ENCODE peak calls at places on chromosomes 11 and 22, in five cellular contexts. G is lower leg skin, Y is ovary, C is sigmoid colon, F is gastrocnemius medialis. S is an unnamed sample.

GRCh38 chr22:20509344-20510047 is 2.1 kb downstream of the MED15 start:
- DNase-seq in G (peak), C (peak), Y (peak), F (peak), S (no peak)

GRCh38 chr22:30863161-30863833 is 105.3 kb downstream of the MORC2 start:
- DNase-seq in C (peak), Y (no peak), F (no peak), G (no peak), S (no peak)

GRCh38 chr11:75214411-75214821 is 26.2 kb upstream of the TPBGL start:
- DNase-seq in G (peak), F (no peak), Y (peak), C (peak), S (no peak)

GRCh38 chr11:1576825-1577224 is 4.8 kb upstream of the DUSP8 start:
- DNase-seq in Y (no peak), G (no peak), C (peak), F (no peak), S (no peak)

GRCh38 chr11:128690746-128691091 is 3.2 kb upstream of the FLI1 start:
- DNase-seq in F (no peak), C (no peak), G (no peak), Y (no peak), S (no peak)

GRCh38 chr22:24427500-24428164 is at the start of gene ADORA2A:
- DNase-seq in C (no peak), Y (no peak), G (no peak), F (no peak), S (peak)

GRCh38 chr11:120316880-120317688 is 8.0 kb upstream of the TLCD5 start:
- DNase-seq in G (peak), C (peak), Y (peak), F (no peak), S (no peak)

GRCh38 chr11:15493066-15493465 is 378.3 kb downstream of the INSC start:
- DNase-seq in F (no peak), C (no peak), Y (no peak), G (no peak), S (no peak)

GRCh38 chr11:76208829-76209670 is 2.7 kb upstream of the WNT11 start:
- DNase-seq in F (peak), C (peak), G (no peak), Y (peak), S (no peak)

GRCh38 chr22:37894939-37895670 is 11.0 kb upstream of the MICALL1 start:
- DNase-seq in Y (no peak), C (no peak), G (peak), F (no peak), S (no peak)

GRCh38 chr11:121029813-121030445 is 6.0 kb downstream of the TBCEL start:
- DNase-seq in F (no peak), Y (no peak), G (no peak), C (no peak), S (no peak)

GRCh38 chr11:134660416-134660815 is 248.4 kb upstream of the B3GAT1 start:
- DNase-seq in F (no peak), Y (no peak), G (no peak), C (peak), S (no peak)

GRCh38 chr11:127445476-127445875 is 444.9 kb upstream of the KIRREL3 start:
- DNase-seq in G (no peak), C (no peak), Y (no peak), F (no peak), S (no peak)

GRCh38 chr11:50246699-50247098 is 214.0 kb downstream of the OR4C45 start:
- DNase-seq in F (no peak), C (no peak), G (no peak), Y (no peak), S (no peak)

GRCh38 chr22:50576070-50576469 is 2.2 kb downstream of the CPT1B start:
- DNase-seq in G (no peak), Y (no peak), F (no peak), C (no peak), S (no peak)

GRCh38 chr11:14306481-14306880 is 52.5 kb downstream of the RRAS2 start:
- DNase-seq in G (no peak), F (no peak), Y (no peak), C (no peak), S (no peak)

GRCh38 chr22:36641902-36642640 is 61.5 kb downstream of the CACNG2 start:
- DNase-seq in C (no peak), G (peak), F (no peak), Y (no peak), S (no peak)

GRCh38 chr22:42820075-42820763 is 36.9 kb downstream of the ARFGAP3 start:
- DNase-seq in F (no peak), C (no peak), Y (no peak), G (no peak), S (no peak)

GRCh38 chr11:103528046-103528445 is 418.8 kb downstream of the DYNC2H1 start:
- DNase-seq in F (no peak), G (no peak), C (no peak), Y (no peak), S (no peak)

GRCh38 chr11:74780277-74780870 is 31.7 kb downstream of the RNF169 start:
- DNase-seq in G (no peak), C (no peak), F (no peak), Y (no peak), S (no peak)

GRCh38 chr11:35647535-35648092 is 15.0 kb upstream of the TRIM44 start:
- DNase-seq in G (no peak), C (no peak), F (no peak), Y (no peak), S (no peak)

GRCh38 chr11:8096575-8096974 is 15.6 kb downstream of the TUB start:
- DNase-seq in G (no peak), F (no peak), C (peak), Y (no peak), S (no peak)

GRCh38 chr11:1479678-1480118 is 6.9 kb downstream of the MOB2 start:
- DNase-seq in C (peak), Y (no peak), F (no peak), G (no peak), S (no peak)

GRCh38 chr11:44957051-44957515 is 6.4 kb upstream of the TP53I11 start:
- DNase-seq in G (no peak), F (no peak), C (no peak), Y (peak), S (no peak)

GRCh38 chr22:19875061-19875530 is 20.4 kb upstream of the GNB1L start:
- DNase-seq in F (no peak), C (peak), G (no peak), Y (peak), S (no peak)

GRCh38 chr11:133896642-133897330 is 51.5 kb upstream of the SPATA19 start:
- DNase-seq in G (no peak), Y (no peak), C (peak), F (no peak), S (no peak)

GRCh38 chr11:36365937-36366336 is 69.8 kb downstream of the PRR5L start:
- DNase-seq in Y (no peak), G (no peak), C (no peak), F (no peak), S (no peak)

GRCh38 chr11:44750440-44751005 is 23.8 kb downstream of the TSPAN18 start:
- DNase-seq in C (no peak), G (no peak), F (no peak), Y (no peak), S (no peak)

GRCh38 chr11:30585067-30585891 is 874 bp downstream of the MPPED2 start:
- DNase-seq in Y (peak), G (no peak), F (no peak), C (peak), S (no peak)

GRCh38 chr11:78207532-78208256 is 19.0 kb downstream of the USP35 start:
- DNase-seq in C (peak), F (no peak), Y (no peak), G (no peak), S (no peak)

GRCh38 chr22:50191041-50191740 is 5.5 kb downstream of the TRABD start:
- DNase-seq in C (no peak), G (no peak), F (no peak), Y (peak), S (peak)

GRCh38 chr11:131248588-131248987 is 121.8 kb upstream of the NTM start:
- DNase-seq in F (no peak), Y (no peak), G (no peak), C (no peak), S (no peak)

GRCh38 chr22:23212061-23213030 is 32.0 kb downstream of the BCR start:
- DNase-seq in F (peak), C (no peak), G (no peak), Y (no peak), S (no peak)

GRCh38 chr22:34113381-34113780 is 193.1 kb upstream of the LARGE1 start:
- DNase-seq in Y (no peak), F (no peak), G (no peak), C (no peak), S (no peak)

DNA sequence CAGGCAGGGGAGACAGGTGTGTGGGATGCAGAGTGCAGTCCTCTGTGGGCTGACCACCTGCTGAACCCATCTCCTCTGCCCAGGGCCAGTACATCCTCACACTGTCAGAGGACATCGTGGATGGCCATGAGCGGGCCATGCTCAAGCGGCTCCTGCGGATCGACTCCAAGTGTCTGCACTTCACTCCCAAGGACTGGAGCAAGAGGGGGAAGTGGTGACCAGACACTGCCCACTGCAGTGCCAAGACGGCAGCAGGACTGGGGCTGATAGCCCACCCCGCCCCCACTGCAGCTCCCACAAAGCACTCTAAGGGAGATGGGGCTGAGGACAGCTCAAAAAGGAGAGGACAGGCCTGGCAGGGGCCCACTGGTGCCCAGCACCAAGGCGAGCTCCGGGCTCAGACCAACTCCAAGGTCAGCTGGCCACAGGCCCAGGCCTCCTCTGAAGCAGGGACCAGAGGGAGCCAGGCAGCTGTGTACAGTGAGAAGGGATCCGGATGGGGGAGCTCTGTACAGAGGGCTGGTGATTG is 1.6 kb downstream of the RNASEH2C start:
- DNase-seq in C (no peak), F (no peak), Y (peak), G (no peak), S (no peak)
- H3K4me3 ChIP-seq in C (peak), F (no peak), Y (peak), G (no peak), S (peak)

DNA sequence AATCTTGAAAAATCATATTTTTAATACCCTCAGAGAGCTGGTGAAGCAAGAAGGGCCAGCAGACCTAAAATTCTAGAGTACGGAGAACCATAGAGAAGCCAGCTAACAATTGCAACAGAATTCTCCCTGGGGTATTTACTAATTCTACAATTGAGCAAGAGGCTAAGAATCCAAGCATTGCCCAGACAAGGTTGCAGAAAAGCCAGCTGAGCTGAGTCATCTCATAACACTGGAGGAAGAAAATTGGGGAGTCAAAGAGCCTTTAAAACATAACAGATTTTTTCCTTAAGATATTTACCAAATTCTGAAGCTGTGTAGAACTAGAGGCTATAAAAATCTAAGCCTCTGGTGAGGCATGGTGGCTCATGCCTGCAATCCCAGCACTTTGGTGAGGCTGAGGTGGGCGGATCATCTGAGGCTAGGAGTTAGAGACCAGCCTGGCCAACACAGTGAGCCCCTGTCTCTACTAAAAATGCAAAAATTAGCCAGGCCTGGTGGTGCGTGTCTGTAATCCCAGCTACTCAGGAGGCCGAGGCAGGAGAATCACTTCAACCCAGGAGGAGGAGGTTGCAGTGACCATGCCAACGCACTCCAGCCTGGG is 13.6 kb upstream of the TMEM216 start:
- DNase-seq in Y (no peak), F (peak), C (peak), G (peak), S (no peak)
- TF ChIP-seq POLR2A in Y (no peak), F (no peak), C (no peak), G (no peak), S (no peak)

DNA sequence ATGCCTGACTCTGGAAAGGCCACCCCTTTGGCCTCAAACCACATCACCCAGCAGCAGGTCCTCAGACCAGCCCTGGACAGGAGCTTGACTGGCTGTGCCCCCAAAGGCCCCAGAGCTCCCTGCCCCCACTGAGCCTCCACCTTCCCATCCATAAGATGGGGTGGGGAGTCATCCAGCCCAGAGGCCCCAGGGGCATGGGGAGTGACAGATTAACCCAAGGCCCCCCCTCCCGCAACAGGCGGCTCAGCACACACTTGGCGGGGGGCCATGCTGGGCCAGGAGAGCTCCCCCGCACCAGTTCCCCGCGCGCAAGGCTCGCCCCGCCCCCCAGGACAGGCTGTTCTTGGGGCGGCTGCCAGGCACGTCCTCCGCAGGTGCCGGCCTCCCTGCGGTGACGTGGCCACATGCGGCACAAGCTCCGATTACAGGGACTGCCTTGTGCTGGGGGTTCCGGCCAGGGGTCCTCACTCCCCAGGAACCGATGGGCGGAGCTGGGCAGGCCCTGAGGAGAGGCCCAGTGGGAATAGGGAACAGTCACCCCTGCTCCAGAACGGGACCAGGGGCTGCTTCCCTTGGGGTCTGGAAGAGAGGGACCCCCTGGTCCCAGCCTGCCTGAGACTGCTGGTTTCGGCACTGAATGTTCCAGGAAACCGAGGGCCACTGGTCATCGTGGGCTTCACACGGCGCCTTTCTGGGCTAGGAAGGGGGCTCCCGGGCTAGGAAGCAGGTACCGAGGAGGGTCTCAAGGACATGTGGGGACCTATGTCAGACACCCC is 5.1 kb upstream of the CDKN1C start:
- DNase-seq in Y (peak), F (peak), G (no peak), C (peak), S (no peak)
- H3K4me3 ChIP-seq in Y (no peak), F (no peak), G (no peak), C (no peak), S (no peak)

GRCh38 chr11:3060436-3061025 is 3.3 kb upstream of the CARS1 start:
- DNase-seq in F (no peak), Y (no peak), G (no peak), C (no peak), S (no peak)

GRCh38 chr11:3056296-3057068 is 741 bp downstream of the CARS1 start:
- DNase-seq in Y (peak), C (peak), F (no peak), G (no peak), S (no peak)

GRCh38 chr11:3058753-3059664 is 1.8 kb upstream of the CARS1 start:
- DNase-seq in F (no peak), G (no peak), C (no peak), Y (no peak), S (no peak)

GRCh38 chr11:3055881-3056280 is 1.3 kb downstream of the CARS1 start:
- DNase-seq in F (no peak), Y (no peak), C (no peak), G (no peak), S (no peak)

DNA sequence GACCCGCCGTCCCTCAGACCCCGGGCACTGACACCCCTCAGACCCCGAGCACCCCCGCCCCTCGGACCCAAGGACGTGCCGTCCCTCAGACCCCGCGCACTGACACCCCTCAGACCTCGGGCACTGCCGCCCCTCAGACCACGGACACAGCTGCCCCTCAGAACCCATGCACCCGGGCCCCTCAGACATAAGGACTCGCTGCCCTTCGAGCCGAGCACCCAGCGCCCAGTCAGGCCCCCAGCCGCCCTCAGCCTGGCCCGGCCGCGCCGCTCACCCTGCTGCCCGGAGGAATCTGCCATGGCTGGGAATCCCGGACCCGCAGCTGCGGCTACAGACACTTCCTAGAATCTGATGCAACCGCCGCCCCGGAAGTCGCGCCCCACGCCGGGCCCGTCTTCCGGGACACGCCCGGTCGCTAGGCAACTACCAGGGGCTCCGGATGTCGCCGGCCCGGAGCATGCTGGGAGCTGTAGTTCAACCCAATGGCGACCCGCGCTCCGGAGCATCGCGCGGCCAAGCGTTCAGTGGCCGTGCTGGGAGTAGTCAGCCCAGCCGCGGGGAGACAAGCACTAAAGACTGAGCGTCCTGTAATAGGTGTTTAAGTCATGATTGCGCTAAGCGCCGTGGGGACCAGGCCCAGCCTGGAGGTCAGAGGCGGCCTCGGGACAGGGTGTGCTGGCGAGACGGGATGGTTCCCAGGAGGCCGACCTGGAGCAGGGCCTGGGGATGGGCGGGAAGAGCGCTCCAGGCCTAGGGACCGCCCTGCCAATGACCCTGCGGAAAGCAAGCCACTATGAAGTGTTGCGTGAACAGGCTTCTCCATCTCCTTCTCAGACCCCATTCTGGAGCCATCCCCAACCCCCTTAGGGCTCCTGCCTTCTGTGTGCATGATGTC is at the start of gene CARS1:
- DNase-seq in C (peak), Y (peak), F (peak), G (peak), S (peak)
- TF ChIP-seq POLR2A in C (peak), Y (peak), F (peak), G (no peak), S (peak)

GRCh38 chr11:27718853-27719574 is 18.8 kb upstream of the BDNF start:
- DNase-seq in C (no peak), G (no peak), F (no peak), Y (peak), S (no peak)
- H3K4me3 ChIP-seq in C (peak), G (no peak), F (peak), Y (no peak), S (peak)

DNA sequence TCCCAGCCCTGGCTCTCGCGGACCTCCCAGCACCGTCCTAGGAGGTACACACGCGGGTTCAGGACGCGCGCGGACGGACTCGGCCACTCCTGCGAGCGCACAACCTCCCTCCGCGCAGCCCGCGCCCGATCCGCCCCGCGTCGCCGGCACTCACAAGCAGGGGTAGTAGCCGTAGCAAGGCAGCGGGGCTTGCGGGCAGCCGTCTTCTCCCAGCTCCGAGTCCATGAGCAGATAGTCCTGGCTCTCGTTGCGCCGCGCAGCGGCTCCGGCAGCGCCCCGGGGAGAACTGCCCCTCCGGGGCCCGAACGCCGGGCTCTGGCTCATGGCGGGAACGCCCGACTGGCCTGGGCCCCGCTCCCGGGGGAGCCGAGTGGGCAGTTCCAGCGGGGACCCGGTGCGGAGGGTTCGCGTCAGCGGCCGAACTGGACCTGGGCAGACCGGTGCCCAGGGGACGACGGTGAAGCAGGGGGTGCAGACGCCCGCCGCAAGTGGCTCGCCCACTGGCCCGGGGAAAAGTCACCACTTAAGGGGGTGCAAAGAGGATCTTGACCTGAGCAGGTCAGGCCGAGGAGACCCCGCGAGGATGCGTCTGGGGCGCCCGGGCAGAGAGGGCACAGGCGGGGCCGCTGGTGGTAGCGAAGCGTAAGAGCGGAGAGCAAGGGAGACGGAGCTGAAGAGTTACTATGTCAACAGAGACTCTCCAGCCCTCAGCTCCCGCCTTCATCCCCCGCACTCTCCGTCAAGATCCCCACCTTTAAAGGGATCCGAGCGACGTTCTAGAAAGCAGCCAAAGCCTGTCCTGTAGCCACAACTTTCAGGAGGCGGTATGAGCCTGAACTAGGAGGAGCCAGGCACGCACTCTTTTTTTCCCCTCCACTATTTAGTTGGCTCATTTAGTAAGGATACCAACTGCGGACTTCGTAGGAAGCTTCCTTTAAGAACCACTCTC is at the start of gene TRPC6:
- DNase-seq in G (no peak), Y (peak), C (peak), F (no peak), S (no peak)
- TF ChIP-seq POLR2A in G (no peak), Y (no peak), C (peak), F (no peak), S (peak)